ENCODE peak calls at places on chromosomes 12 and 14, in four cellular contexts. One of them, this sample, is unnamed.
A peak's percentile ranks its signal among the peaks of the same experiment; 100 is the strongest.

GRCh38 chr12:124453419-124454351 is 113.7 kb downstream of the NCOR2 start:
- DNase-seq in PC-3: peak; percentile 91
- DNase-seq in GM23338: no peak
- DNase-seq in cardiac fibroblast: peak; percentile 69
- DNase-seq in this sample: peak; percentile 94

GRCh38 chr12:15131462-15131861 is 89.8 kb downstream of the RERG start:
- DNase-seq in PC-3: peak; percentile 72
- DNase-seq in GM23338: no peak
- DNase-seq in cardiac fibroblast: peak; percentile 77
- DNase-seq in this sample: no peak

GRCh38 chr14:102501751-102502315 is 7.7 kb downstream of the ANKRD9 start:
- DNase-seq in PC-3: no peak
- DNase-seq in GM23338: peak; percentile 56
- DNase-seq in cardiac fibroblast: no peak
- DNase-seq in this sample: no peak

GRCh38 chr14:51145246-51145645 is 50.3 kb upstream of the TRIM9 start:
- DNase-seq in PC-3: no peak
- DNase-seq in GM23338: no peak
- DNase-seq in cardiac fibroblast: peak; percentile 22
- DNase-seq in this sample: no peak

GRCh38 chr12:104729610-104730446 is 228.3 kb downstream of the SLC41A2 start:
- DNase-seq in PC-3: no peak
- DNase-seq in GM23338: no peak
- DNase-seq in cardiac fibroblast: no peak
- DNase-seq in this sample: no peak

GRCh38 chr12:50505386-50505827 is 622 bp downstream of the DIP2B start:
- DNase-seq in PC-3: peak; percentile 32
- DNase-seq in GM23338: no peak
- DNase-seq in cardiac fibroblast: peak; percentile 27
- DNase-seq in this sample: peak; percentile 16

GRCh38 chr14:68630611-68631013 is 162.3 kb downstream of the ZFP36L1 start:
- DNase-seq in PC-3: no peak
- DNase-seq in GM23338: no peak
- DNase-seq in cardiac fibroblast: no peak
- DNase-seq in this sample: no peak

GRCh38 chr14:102088012-102088792 is 1.4 kb upstream of the HSP90AA1 start:
- DNase-seq in PC-3: no peak
- DNase-seq in GM23338: peak; percentile 84
- DNase-seq in cardiac fibroblast: peak; percentile 45
- DNase-seq in this sample: no peak

GRCh38 chr12:124613151-124613585 is 45.8 kb upstream of the NCOR2 start:
- DNase-seq in PC-3: peak; percentile 71
- DNase-seq in GM23338: no peak
- DNase-seq in cardiac fibroblast: peak; percentile 88
- DNase-seq in this sample: peak; percentile 47

GRCh38 chr14:80996049-80996901 is 40.9 kb downstream of the TSHR start:
- DNase-seq in PC-3: peak; percentile 83
- DNase-seq in GM23338: peak; percentile 60
- DNase-seq in cardiac fibroblast: peak; percentile 93
- DNase-seq in this sample: peak; percentile 31

GRCh38 chr14:102424923-102425322 is 62.2 kb downstream of the TECPR2 start:
- DNase-seq in PC-3: no peak
- DNase-seq in GM23338: no peak
- DNase-seq in cardiac fibroblast: no peak
- DNase-seq in this sample: no peak

GRCh38 chr12:122480753-122481152 is 20.0 kb downstream of the ZCCHC8 start:
- DNase-seq in PC-3: no peak
- DNase-seq in GM23338: no peak
- DNase-seq in cardiac fibroblast: no peak
- DNase-seq in this sample: no peak

GRCh38 chr14:53896773-53897172 is 59.9 kb downstream of the BMP4 start:
- DNase-seq in PC-3: no peak
- DNase-seq in GM23338: no peak
- DNase-seq in cardiac fibroblast: no peak
- DNase-seq in this sample: no peak

GRCh38 chr14:34993444-34993843 is 10.7 kb downstream of the SRP54 start:
- DNase-seq in PC-3: no peak
- DNase-seq in GM23338: no peak
- DNase-seq in cardiac fibroblast: no peak
- DNase-seq in this sample: no peak

GRCh38 chr12:68613209-68613904 is 2.7 kb downstream of the RAP1B start:
- DNase-seq in PC-3: no peak
- DNase-seq in GM23338: no peak
- DNase-seq in cardiac fibroblast: no peak
- DNase-seq in this sample: no peak

GRCh38 chr12:32877670-32878459 is 18.7 kb downstream of the PKP2 start:
- DNase-seq in PC-3: no peak
- DNase-seq in GM23338: no peak
- DNase-seq in cardiac fibroblast: peak; percentile 32
- DNase-seq in this sample: no peak

GRCh38 chr14:74217672-74218448 is 21.4 kb upstream of the VSX2 start:
- DNase-seq in PC-3: peak; percentile 85
- DNase-seq in GM23338: peak; percentile 91
- DNase-seq in cardiac fibroblast: peak; percentile 61
- DNase-seq in this sample: peak; percentile 84

GRCh38 chr14:73728106-73729014 is 14.2 kb upstream of the PNMA1 start:
- DNase-seq in PC-3: peak; percentile 88
- DNase-seq in GM23338: peak; percentile 92
- DNase-seq in cardiac fibroblast: peak; percentile 86
- DNase-seq in this sample: peak; percentile 91

GRCh38 chr12:56766535-56766934 is 3.4 kb downstream of the HSD17B6 start:
- DNase-seq in PC-3: no peak
- DNase-seq in GM23338: peak; percentile 39
- DNase-seq in cardiac fibroblast: no peak
- DNase-seq in this sample: no peak

GRCh38 chr12:128817115-128818015 is 6.4 kb downstream of the SLC15A4 start:
- DNase-seq in PC-3: no peak
- DNase-seq in GM23338: no peak
- DNase-seq in cardiac fibroblast: peak; percentile 74
- DNase-seq in this sample: peak; percentile 54

GRCh38 chr14:58643366-58643765 is 5.6 kb downstream of the DACT1 start:
- DNase-seq in PC-3: no peak
- DNase-seq in GM23338: no peak
- DNase-seq in cardiac fibroblast: no peak
- DNase-seq in this sample: no peak

GRCh38 chr14:100124551-100125088 is 34.8 kb downstream of the DEGS2 start:
- DNase-seq in PC-3: no peak
- DNase-seq in GM23338: no peak
- DNase-seq in cardiac fibroblast: no peak
- DNase-seq in this sample: no peak

GRCh38 chr12:101925935-101926334 is 48.6 kb downstream of the DRAM1 start:
- DNase-seq in PC-3: no peak
- DNase-seq in GM23338: no peak
- DNase-seq in cardiac fibroblast: no peak
- DNase-seq in this sample: no peak

GRCh38 chr12:88393017-88393767 is 187.1 kb downstream of the KITLG start:
- DNase-seq in PC-3: peak; percentile 55
- DNase-seq in GM23338: peak; percentile 79
- DNase-seq in cardiac fibroblast: peak; percentile 74
- DNase-seq in this sample: peak; percentile 14

GRCh38 chr14:73788871-73789590 is 62.6 kb upstream of the PTGR2 start:
- DNase-seq in PC-3: no peak
- DNase-seq in GM23338: no peak
- DNase-seq in cardiac fibroblast: no peak
- DNase-seq in this sample: no peak

GRCh38 chr12:6943387-6943718 is 263 bp upstream of the RNU7-1 start:
- DNase-seq in PC-3: peak; percentile 76
- DNase-seq in GM23338: peak; percentile 96
- DNase-seq in cardiac fibroblast: peak; percentile 97
- DNase-seq in this sample: peak; percentile 74

GRCh38 chr12:45789025-45789424 is 59.5 kb downstream of the ARID2 start:
- DNase-seq in PC-3: no peak
- DNase-seq in GM23338: no peak
- DNase-seq in cardiac fibroblast: peak; percentile 93
- DNase-seq in this sample: no peak

GRCh38 chr12:119069029-119069731 is 87.8 kb downstream of the SRRM4 start:
- DNase-seq in PC-3: no peak
- DNase-seq in GM23338: peak; percentile 14
- DNase-seq in cardiac fibroblast: no peak
- DNase-seq in this sample: no peak
- TF ChIP-seq CTCF in PC-3: no peak
- TF ChIP-seq CTCF in GM23338: no peak
- TF ChIP-seq CTCF in cardiac fibroblast: no peak
- TF ChIP-seq CTCF in this sample: no peak

GRCh38 chr12:93839076-93839475 is 161.9 kb downstream of the CRADD start:
- DNase-seq in PC-3: peak; percentile 35
- DNase-seq in GM23338: no peak
- DNase-seq in cardiac fibroblast: no peak
- DNase-seq in this sample: no peak
- TF ChIP-seq CTCF in PC-3: peak; percentile 47
- TF ChIP-seq CTCF in GM23338: peak; percentile 28
- TF ChIP-seq CTCF in cardiac fibroblast: no peak
- TF ChIP-seq CTCF in this sample: no peak

DNA sequence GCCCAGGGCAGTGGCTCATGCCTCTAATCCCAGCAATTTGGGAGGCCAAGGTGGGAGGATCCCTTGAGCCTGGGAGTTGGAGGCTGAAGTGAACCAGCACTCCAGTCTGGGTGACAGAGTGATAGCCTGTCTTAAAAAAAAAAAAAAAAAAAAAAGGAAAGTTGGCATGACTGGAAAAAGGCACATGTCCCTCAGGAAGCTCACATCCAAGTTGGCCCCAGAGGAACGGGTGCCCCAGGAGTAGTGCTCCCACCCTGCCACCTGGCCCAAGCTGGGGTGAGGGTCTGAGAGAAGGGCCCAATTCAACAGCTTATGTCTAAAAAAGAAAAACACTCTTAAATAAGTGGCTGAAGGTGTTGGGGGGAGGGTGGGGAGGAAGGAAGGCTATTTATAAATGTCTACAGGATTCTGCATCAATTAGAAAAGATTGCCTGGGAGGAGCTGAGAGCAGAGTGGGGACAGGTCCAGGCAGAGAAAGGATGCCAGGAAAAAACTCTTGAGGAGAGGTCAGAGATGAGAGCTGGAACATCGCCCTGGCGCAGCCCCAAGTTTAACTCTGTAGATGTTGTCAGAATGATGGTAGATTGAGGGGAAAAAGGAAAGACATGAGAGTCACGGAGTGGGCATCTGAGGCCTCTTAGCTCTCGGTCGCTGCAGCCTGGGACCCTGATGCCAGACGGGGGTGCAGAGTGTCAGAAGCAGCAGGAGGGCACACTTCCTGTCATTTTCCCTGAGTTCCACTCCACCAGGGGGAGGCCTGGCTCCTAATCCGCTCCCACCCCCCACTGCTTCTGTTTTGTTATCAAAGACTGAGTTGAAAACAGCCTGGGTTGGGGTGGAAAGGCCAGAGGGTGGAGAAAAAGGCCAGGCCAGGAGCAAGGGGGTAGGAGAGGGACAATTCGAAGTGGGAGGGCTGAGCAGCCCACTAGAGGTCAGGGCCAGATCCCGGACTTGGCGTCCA is 7.3 kb downstream of the SPRYD3 start:
- DNase-seq in PC-3: no peak
- DNase-seq in GM23338: no peak
- DNase-seq in cardiac fibroblast: peak; percentile 35
- DNase-seq in this sample: no peak
- TF ChIP-seq CTCF in PC-3: no peak
- TF ChIP-seq CTCF in GM23338: peak; percentile 26
- TF ChIP-seq CTCF in cardiac fibroblast: peak; percentile 14
- TF ChIP-seq CTCF in this sample: no peak

GRCh38 chr12:113318046-113318656 is 16.8 kb downstream of the SLC8B1 start:
- DNase-seq in PC-3: no peak
- DNase-seq in GM23338: no peak
- DNase-seq in cardiac fibroblast: no peak
- DNase-seq in this sample: no peak

GRCh38 chr12:113318900-113319628 is 15.8 kb downstream of the SLC8B1 start:
- DNase-seq in PC-3: no peak
- DNase-seq in GM23338: no peak
- DNase-seq in cardiac fibroblast: no peak
- DNase-seq in this sample: no peak

GRCh38 chr12:113315358-113315757 is 19.6 kb downstream of the SLC8B1 start:
- DNase-seq in PC-3: no peak
- DNase-seq in GM23338: no peak
- DNase-seq in cardiac fibroblast: no peak
- DNase-seq in this sample: no peak

GRCh38 chr12:113316155-113316554 is 18.8 kb downstream of the SLC8B1 start:
- DNase-seq in PC-3: no peak
- DNase-seq in GM23338: no peak
- DNase-seq in cardiac fibroblast: no peak
- DNase-seq in this sample: no peak

GRCh38 chr12:113317122-113317521 is 17.8 kb downstream of the SLC8B1 start:
- DNase-seq in PC-3: no peak
- DNase-seq in GM23338: no peak
- DNase-seq in cardiac fibroblast: no peak
- DNase-seq in this sample: no peak
- TF ChIP-seq CTCF in PC-3: no peak
- TF ChIP-seq CTCF in GM23338: no peak
- TF ChIP-seq CTCF in cardiac fibroblast: no peak
- TF ChIP-seq CTCF in this sample: no peak

DNA sequence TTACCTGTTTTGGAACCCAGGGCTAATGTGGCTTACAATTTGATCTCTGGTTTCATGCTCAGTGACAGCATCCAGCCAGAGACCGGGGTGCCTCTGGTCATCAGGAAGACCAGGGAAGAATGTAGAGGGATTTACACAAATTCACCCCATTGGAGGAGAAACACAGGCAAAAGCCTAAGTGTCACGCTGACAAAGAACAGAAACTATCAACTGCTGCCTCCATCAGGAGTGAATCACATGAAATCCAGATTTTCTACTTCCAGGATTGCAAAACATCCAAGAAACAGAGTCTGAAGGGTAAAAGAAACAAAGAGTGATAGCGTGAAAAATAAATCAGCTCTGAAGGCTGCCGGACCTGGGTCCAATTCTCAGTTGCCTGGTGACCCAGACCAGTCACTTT is 136.1 kb upstream of the MAP1LC3B2 start:
- DNase-seq in PC-3: peak; percentile 48
- DNase-seq in GM23338: no peak
- DNase-seq in cardiac fibroblast: peak; percentile 78
- DNase-seq in this sample: no peak
- TF ChIP-seq CTCF in PC-3: no peak
- TF ChIP-seq CTCF in GM23338: no peak
- TF ChIP-seq CTCF in cardiac fibroblast: no peak
- TF ChIP-seq CTCF in this sample: no peak

This sample was measured in Calu3.